ENCODE peak calls at places on chromosomes 5 and 9, in eight cellular contexts. One of them, this sample, is unnamed.

GRCh38 chr5:133981714-133982113 is 13.3 kb upstream of the C5orf15 start:
- DNase-seq in stimulated activated naive CD4-positive, alpha-beta T cell: no peak
- DNase-seq in NCI-H1092: no peak
- DNase-seq in mesenchymal stem cell: no peak
- DNase-seq in activated T-cell treated with anti-CD3 and anti-CD28 coated beads for 1 hour: no peak
- DNase-seq in hepatocyte: no peak
- DNase-seq in NCI-H748 treated with DMSO at 0.1 percent for 48 hours: no peak
- DNase-seq in T-helper 1 cell: no peak
- DNase-seq in this sample: no peak

GRCh38 chr5:43191740-43192557 is at the start of gene NIM1K:
- DNase-seq in hepatocyte: peak
- DNase-seq in activated T-cell treated with anti-CD3 and anti-CD28 coated beads for 1 hour: no peak
- DNase-seq in mesenchymal stem cell: peak
- DNase-seq in NCI-H748 treated with DMSO at 0.1 percent for 48 hours: peak
- DNase-seq in stimulated activated naive CD4-positive, alpha-beta T cell: peak
- DNase-seq in T-helper 1 cell: no peak
- DNase-seq in NCI-H1092: peak
- DNase-seq in this sample: peak

GRCh38 chr5:78657201-78657600 is 8.6 kb upstream of the LHFPL2 start:
- DNase-seq in hepatocyte: no peak
- DNase-seq in stimulated activated naive CD4-positive, alpha-beta T cell: no peak
- DNase-seq in activated T-cell treated with anti-CD3 and anti-CD28 coated beads for 1 hour: no peak
- DNase-seq in NCI-H1092: no peak
- DNase-seq in NCI-H748 treated with DMSO at 0.1 percent for 48 hours: no peak
- DNase-seq in mesenchymal stem cell: no peak
- DNase-seq in T-helper 1 cell: no peak
- DNase-seq in this sample: no peak

GRCh38 chr9:304519-305185 is 90.0 kb downstream of the DOCK8 start:
- DNase-seq in stimulated activated naive CD4-positive, alpha-beta T cell: no peak
- DNase-seq in mesenchymal stem cell: no peak
- DNase-seq in NCI-H748 treated with DMSO at 0.1 percent for 48 hours: peak
- DNase-seq in activated T-cell treated with anti-CD3 and anti-CD28 coated beads for 1 hour: no peak
- DNase-seq in hepatocyte: peak
- DNase-seq in NCI-H1092: no peak
- DNase-seq in T-helper 1 cell: no peak
- DNase-seq in this sample: no peak

GRCh38 chr9:121354141-121354540 is 15.9 kb downstream of the STOM start:
- DNase-seq in activated T-cell treated with anti-CD3 and anti-CD28 coated beads for 1 hour: no peak
- DNase-seq in NCI-H748 treated with DMSO at 0.1 percent for 48 hours: no peak
- DNase-seq in stimulated activated naive CD4-positive, alpha-beta T cell: no peak
- DNase-seq in hepatocyte: no peak
- DNase-seq in NCI-H1092: no peak
- DNase-seq in mesenchymal stem cell: no peak
- DNase-seq in T-helper 1 cell: no peak
- DNase-seq in this sample: no peak

GRCh38 chr9:101840694-101841188 is 102.3 kb upstream of the GRIN3A start:
- DNase-seq in NCI-H1092: no peak
- DNase-seq in NCI-H748 treated with DMSO at 0.1 percent for 48 hours: no peak
- DNase-seq in T-helper 1 cell: no peak
- DNase-seq in hepatocyte: no peak
- DNase-seq in activated T-cell treated with anti-CD3 and anti-CD28 coated beads for 1 hour: no peak
- DNase-seq in mesenchymal stem cell: no peak
- DNase-seq in stimulated activated naive CD4-positive, alpha-beta T cell: no peak
- DNase-seq in this sample: no peak

GRCh38 chr5:10111575-10111974 is 138.1 kb downstream of the ATPSCKMT start:
- DNase-seq in NCI-H748 treated with DMSO at 0.1 percent for 48 hours: peak
- DNase-seq in stimulated activated naive CD4-positive, alpha-beta T cell: no peak
- DNase-seq in T-helper 1 cell: no peak
- DNase-seq in mesenchymal stem cell: peak
- DNase-seq in hepatocyte: peak
- DNase-seq in NCI-H1092: no peak
- DNase-seq in activated T-cell treated with anti-CD3 and anti-CD28 coated beads for 1 hour: no peak
- DNase-seq in this sample: no peak

GRCh38 chr5:171275822-171276544 is 33.1 kb upstream of the TLX3 start:
- DNase-seq in NCI-H748 treated with DMSO at 0.1 percent for 48 hours: peak
- DNase-seq in activated T-cell treated with anti-CD3 and anti-CD28 coated beads for 1 hour: no peak
- DNase-seq in mesenchymal stem cell: no peak
- DNase-seq in hepatocyte: no peak
- DNase-seq in T-helper 1 cell: no peak
- DNase-seq in NCI-H1092: no peak
- DNase-seq in stimulated activated naive CD4-positive, alpha-beta T cell: no peak
- DNase-seq in this sample: no peak

GRCh38 chr9:87547665-87548064 is 50.0 kb downstream of the DAPK1 start:
- DNase-seq in mesenchymal stem cell: no peak
- DNase-seq in stimulated activated naive CD4-positive, alpha-beta T cell: no peak
- DNase-seq in hepatocyte: peak
- DNase-seq in NCI-H1092: no peak
- DNase-seq in T-helper 1 cell: no peak
- DNase-seq in NCI-H748 treated with DMSO at 0.1 percent for 48 hours: no peak
- DNase-seq in activated T-cell treated with anti-CD3 and anti-CD28 coated beads for 1 hour: no peak
- DNase-seq in this sample: no peak

GRCh38 chr9:120017971-120018370 is 562.0 kb downstream of the CDK5RAP2 start:
- DNase-seq in mesenchymal stem cell: no peak
- DNase-seq in hepatocyte: no peak
- DNase-seq in NCI-H1092: no peak
- DNase-seq in NCI-H748 treated with DMSO at 0.1 percent for 48 hours: no peak
- DNase-seq in T-helper 1 cell: no peak
- DNase-seq in activated T-cell treated with anti-CD3 and anti-CD28 coated beads for 1 hour: no peak
- DNase-seq in stimulated activated naive CD4-positive, alpha-beta T cell: no peak
- DNase-seq in this sample: no peak

GRCh38 chr5:148499461-148499860 is 115.7 kb downstream of the FBXO38 start:
- DNase-seq in NCI-H1092: no peak
- DNase-seq in hepatocyte: no peak
- DNase-seq in mesenchymal stem cell: no peak
- DNase-seq in NCI-H748 treated with DMSO at 0.1 percent for 48 hours: no peak
- DNase-seq in T-helper 1 cell: no peak
- DNase-seq in stimulated activated naive CD4-positive, alpha-beta T cell: no peak
- DNase-seq in activated T-cell treated with anti-CD3 and anti-CD28 coated beads for 1 hour: no peak
- DNase-seq in this sample: no peak

GRCh38 chr5:171709930-171710329 is 75.7 kb upstream of the SMIM23 start:
- DNase-seq in mesenchymal stem cell: no peak
- DNase-seq in activated T-cell treated with anti-CD3 and anti-CD28 coated beads for 1 hour: no peak
- DNase-seq in NCI-H1092: no peak
- DNase-seq in NCI-H748 treated with DMSO at 0.1 percent for 48 hours: no peak
- DNase-seq in T-helper 1 cell: no peak
- DNase-seq in stimulated activated naive CD4-positive, alpha-beta T cell: no peak
- DNase-seq in hepatocyte: no peak
- DNase-seq in this sample: no peak

GRCh38 chr9:71929791-71930440 is 18.5 kb downstream of the C9orf85 start:
- DNase-seq in activated T-cell treated with anti-CD3 and anti-CD28 coated beads for 1 hour: no peak
- DNase-seq in NCI-H748 treated with DMSO at 0.1 percent for 48 hours: no peak
- DNase-seq in NCI-H1092: no peak
- DNase-seq in mesenchymal stem cell: peak
- DNase-seq in hepatocyte: no peak
- DNase-seq in stimulated activated naive CD4-positive, alpha-beta T cell: no peak
- DNase-seq in T-helper 1 cell: no peak
- DNase-seq in this sample: no peak

GRCh38 chr9:98429613-98430012 is 174.2 kb upstream of the TBC1D2 start:
- DNase-seq in activated T-cell treated with anti-CD3 and anti-CD28 coated beads for 1 hour: no peak
- DNase-seq in hepatocyte: no peak
- DNase-seq in mesenchymal stem cell: peak
- DNase-seq in T-helper 1 cell: no peak
- DNase-seq in stimulated activated naive CD4-positive, alpha-beta T cell: no peak
- DNase-seq in NCI-H1092: no peak
- DNase-seq in NCI-H748 treated with DMSO at 0.1 percent for 48 hours: no peak
- DNase-seq in this sample: no peak

GRCh38 chr5:173578947-173579615 is 37.4 kb downstream of the BOD1 start:
- DNase-seq in NCI-H1092: no peak
- DNase-seq in mesenchymal stem cell: no peak
- DNase-seq in hepatocyte: no peak
- DNase-seq in NCI-H748 treated with DMSO at 0.1 percent for 48 hours: no peak
- DNase-seq in activated T-cell treated with anti-CD3 and anti-CD28 coated beads for 1 hour: no peak
- DNase-seq in T-helper 1 cell: no peak
- DNase-seq in stimulated activated naive CD4-positive, alpha-beta T cell: no peak
- DNase-seq in this sample: no peak

GRCh38 chr9:30609713-30610112 is 1774.7 kb upstream of the ACO1 start:
- DNase-seq in stimulated activated naive CD4-positive, alpha-beta T cell: no peak
- DNase-seq in NCI-H1092: no peak
- DNase-seq in T-helper 1 cell: no peak
- DNase-seq in mesenchymal stem cell: no peak
- DNase-seq in NCI-H748 treated with DMSO at 0.1 percent for 48 hours: no peak
- DNase-seq in hepatocyte: no peak
- DNase-seq in activated T-cell treated with anti-CD3 and anti-CD28 coated beads for 1 hour: no peak
- DNase-seq in this sample: no peak

This sample was measured in naive thymus-derived CD8-positive, alpha-beta T cell.